ENCODE peak calls at places on chromosomes 3 and 15, in four cellular contexts. M is CD8-positive, alpha-beta memory T cell; F is adrenal gland; J is small intestine. N is an unnamed sample. For H3K27me3, the result is how much of the 10 kb centered on the place peaks cover.

GRCh38 chr3:60992395-60992794 is 258.9 kb downstream of the FHIT start:
- DNase-seq in F (peak), M (no peak), J (no peak), N (no peak)

GRCh38 chr3:25511972-25512721 is 84.1 kb downstream of the RARB start:
- DNase-seq in F (no peak), J (no peak), M (no peak), N (no peak)

GRCh38 chr15:26630857-26631256 is 142.0 kb downstream of the GABRB3 start:
- DNase-seq in J (no peak), M (no peak), F (no peak), N (no peak)

GRCh38 chr3:123353227-123353851 is 95.6 kb downstream of the ADCY5 start:
- DNase-seq in M (no peak), F (no peak), J (no peak), N (no peak)

GRCh38 chr3:83093222-83093572 is 1331.8 kb upstream of the GBE1 start:
- DNase-seq in J (no peak), F (no peak), M (no peak), N (no peak)

GRCh38 chr15:47750030-47750739 is 32.9 kb downstream of the SEMA6D start:
- DNase-seq in M (no peak), J (peak), F (no peak), N (no peak)

GRCh38 chr3:100041328-100041749 is 73.0 kb downstream of the FILIP1L start:
- DNase-seq in J (no peak), F (no peak), M (no peak), N (no peak)

GRCh38 chr3:58049143-58049785 is 41.0 kb downstream of the FLNB start:
- DNase-seq in J (peak), F (peak), M (no peak), N (no peak)

GRCh38 chr15:60933914-60934885 is 294.9 kb downstream of the RORA start:
- DNase-seq in M (no peak), J (no peak), F (no peak), N (no peak)

GRCh38 chr15:83132861-83133523 is 25.5 kb downstream of the TM6SF1 start:
- DNase-seq in F (no peak), M (no peak), J (no peak), N (no peak)

GRCh38 chr3:32860499-32860898 is 42.7 kb downstream of the TRIM71 start:
- DNase-seq in F (no peak), M (no peak), J (no peak), N (no peak)

GRCh38 chr15:30905821-30906220 is 2.1 kb downstream of the FAN1 start:
- DNase-seq in M (no peak), F (no peak), J (no peak), N (no peak)

GRCh38 chr15:26157081-26157480 is 294.0 kb upstream of the ATP10A start:
- DNase-seq in J (no peak), F (no peak), M (no peak), N (no peak)

GRCh38 chr3:45078910-45079522 is 52.9 kb downstream of the CLEC3B start:
- DNase-seq in F (no peak), M (no peak), J (peak), N (no peak)

GRCh38 chr3:171880471-171880870 is 37.3 kb downstream of the TMEM212 start:
- DNase-seq in F (no peak), M (no peak), J (no peak), N (no peak)

GRCh38 chr3:112773864-112774263 is 72.8 kb downstream of the CD200R1L start:
- DNase-seq in F (no peak), J (peak), M (peak), N (no peak)

GRCh38 chr3:10137178-10137577 is 4.4 kb upstream of the VHL start:
- DNase-seq in M (no peak), J (no peak), F (no peak), N (no peak)

GRCh38 chr15:64854041-64854440 is 12.3 kb downstream of the PLEKHO2 start:
- DNase-seq in J (no peak), F (peak), M (no peak), N (no peak)

GRCh38 chr3:175335229-175335628 is 476.1 kb downstream of the NAALADL2 start:
- DNase-seq in M (no peak), J (no peak), F (no peak), N (no peak)

GRCh38 chr3:187769771-187770170 is 24.5 kb upstream of the BCL6 start:
- DNase-seq in M (no peak), F (no peak), J (no peak), N (no peak)

GRCh38 chr3:64244011-64244942 is 19.0 kb upstream of the PRICKLE2 start:
- DNase-seq in F (no peak), J (no peak), M (no peak), N (no peak)

GRCh38 chr15:101039461-101039860 is 120.3 kb downstream of the LRRK1 start:
- DNase-seq in M (no peak), F (peak), J (no peak), N (no peak)

GRCh38 chr3:160183375-160184076 is 41.7 kb upstream of the C3orf80 start:
- DNase-seq in J (no peak), M (no peak), F (no peak), N (no peak)

DNA sequence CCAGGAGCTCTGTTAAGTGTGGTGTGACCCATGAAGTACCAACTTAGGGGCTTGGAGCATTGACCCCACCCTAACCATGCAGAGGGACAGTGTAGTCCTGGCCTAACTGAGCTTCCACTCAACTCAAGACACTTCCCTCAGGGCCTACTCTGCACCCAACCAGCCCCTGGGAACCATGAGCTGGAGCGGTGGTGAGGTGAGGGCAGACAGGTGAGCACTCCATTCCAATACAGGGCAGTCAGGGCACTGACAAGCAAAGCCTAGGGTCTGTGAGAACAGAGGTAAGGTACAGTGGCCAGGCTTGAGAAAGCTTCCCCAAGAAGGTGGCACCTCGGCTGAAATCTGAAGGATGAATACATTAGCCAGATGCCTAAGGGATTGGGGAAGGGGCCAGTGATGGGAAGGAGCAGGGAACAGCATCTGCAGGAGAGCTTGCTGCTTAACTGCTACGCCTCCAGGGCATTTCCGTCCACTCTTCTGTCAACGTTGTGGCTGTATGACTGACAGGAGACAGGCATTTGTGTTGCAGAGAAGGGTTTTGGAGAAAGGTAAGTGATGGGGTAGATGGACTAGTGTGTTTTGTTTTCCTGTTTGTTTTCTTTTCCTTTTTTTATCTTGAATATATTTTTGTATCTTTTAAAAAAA is 243.5 kb upstream of the TRIM42 start:
- DNase-seq in M (no peak), J (no peak), F (no peak), N (no peak)
- H3K27me3 ChIP-seq in M (under half), J (under half), F (under half), N (under half)

GRCh38 chr3:39178553-39178952 is 13.8 kb downstream of the XIRP1 start:
- DNase-seq in F (no peak), M (no peak), J (no peak), N (no peak)

GRCh38 chr3:39180183-39180545 is 12.2 kb downstream of the XIRP1 start:
- DNase-seq in M (no peak), F (no peak), J (peak), N (no peak)

GRCh38 chr3:39181408-39182335 is 10.7 kb downstream of the XIRP1 start:
- DNase-seq in M (no peak), J (no peak), F (no peak), N (no peak)

GRCh38 chr3:39183231-39184080 is 8.9 kb downstream of the XIRP1 start:
- DNase-seq in M (no peak), F (no peak), J (no peak), N (no peak)

GRCh38 chr3:39180546-39181346 is 11.6 kb downstream of the XIRP1 start:
- DNase-seq in J (peak), F (peak), M (peak), N (peak)
- H3K4me3 ChIP-seq in J (peak), F (no peak), M (peak), N (peak)

GRCh38 chr15:51108933-51109550 is 14.3 kb upstream of the TNFAIP8L3 start:
- DNase-seq in M (no peak), J (no peak), F (peak), N (no peak)
- H3K27me3 ChIP-seq in M (under half), J (under half), F (under half), N (under half)

DNA sequence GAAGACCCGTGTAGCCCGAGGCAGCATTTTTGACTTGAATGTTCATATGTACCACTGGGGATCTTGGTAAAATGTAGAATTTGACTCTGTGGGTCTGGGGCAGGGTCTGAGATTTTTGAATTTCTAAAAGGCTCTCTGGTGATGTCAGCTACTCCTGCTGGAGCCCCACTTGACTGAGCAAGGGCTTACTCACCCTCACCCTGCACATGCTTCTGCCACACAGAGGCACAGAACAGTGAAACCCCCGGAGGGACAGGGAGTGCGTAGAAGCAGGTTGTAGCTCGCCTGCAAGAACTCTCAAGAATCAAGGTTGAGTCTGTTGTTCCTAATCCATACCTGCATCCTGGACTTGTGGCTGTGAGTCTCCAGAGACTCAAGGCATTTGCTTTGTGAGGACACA is 41.1 kb downstream of the SLCO3A1 start:
- DNase-seq in M (no peak), J (no peak), F (no peak), N (no peak)
- H3K4me3 ChIP-seq in M (no peak), J (no peak), F (no peak), N (no peak)

N was measured in dorsolateral prefrontal cortex.